ENCODE peak calls at places on chromosomes 5 and 9, in five cellular contexts. One of them, this sample, is unnamed.

GRCh38 chr5:37214550-37214949 is 34.6 kb downstream of the CPLANE1 start:
- DNase-seq in endodermal cell: no peak
- DNase-seq in esophagus squamous epithelium: no peak
- DNase-seq in iPS DF 6.9: no peak
- DNase-seq in tibial nerve: no peak
- DNase-seq in this sample: no peak

GRCh38 chr9:37903581-37903830 is 421 bp downstream of the SLC25A51 start:
- DNase-seq in iPS DF 6.9: no peak
- DNase-seq in esophagus squamous epithelium: no peak
- DNase-seq in endodermal cell: no peak
- DNase-seq in tibial nerve: no peak
- DNase-seq in this sample: no peak

GRCh38 chr9:110994771-110995241 is 43.5 kb downstream of the LPAR1 start:
- DNase-seq in iPS DF 6.9: no peak
- DNase-seq in tibial nerve: no peak
- DNase-seq in endodermal cell: no peak
- DNase-seq in esophagus squamous epithelium: no peak
- DNase-seq in this sample: no peak

GRCh38 chr9:77903666-77904248 is 127.9 kb downstream of the GNAQ start:
- DNase-seq in esophagus squamous epithelium: no peak
- DNase-seq in tibial nerve: no peak
- DNase-seq in iPS DF 6.9: no peak
- DNase-seq in endodermal cell: no peak
- DNase-seq in this sample: no peak

GRCh38 chr5:62112689-62113220 is 193.3 kb upstream of the KIF2A start:
- DNase-seq in iPS DF 6.9: no peak
- DNase-seq in endodermal cell: no peak
- DNase-seq in esophagus squamous epithelium: no peak
- DNase-seq in tibial nerve: no peak
- DNase-seq in this sample: no peak

GRCh38 chr9:7169717-7170348 is 412.1 kb downstream of the KDM4C start:
- DNase-seq in esophagus squamous epithelium: no peak
- DNase-seq in tibial nerve: no peak
- DNase-seq in iPS DF 6.9: no peak
- DNase-seq in endodermal cell: no peak
- DNase-seq in this sample: no peak

GRCh38 chr5:145660897-145661650 is 174.1 kb downstream of the PRELID2 start:
- DNase-seq in iPS DF 6.9: no peak
- DNase-seq in endodermal cell: no peak
- DNase-seq in esophagus squamous epithelium: no peak
- DNase-seq in tibial nerve: no peak
- DNase-seq in this sample: no peak

GRCh38 chr9:74953235-74953741 is 576 bp upstream of the C9orf40 start:
- DNase-seq in esophagus squamous epithelium: no peak
- DNase-seq in tibial nerve: no peak
- DNase-seq in iPS DF 6.9: no peak
- DNase-seq in endodermal cell: no peak
- DNase-seq in this sample: no peak

GRCh38 chr9:137396227-137396626 is 26.7 kb downstream of the EXD3 start:
- DNase-seq in esophagus squamous epithelium: no peak
- DNase-seq in iPS DF 6.9: no peak
- DNase-seq in endodermal cell: no peak
- DNase-seq in tibial nerve: no peak
- DNase-seq in this sample: no peak

GRCh38 chr5:150596826-150597225 is 43.6 kb upstream of the SYNPO start:
- DNase-seq in endodermal cell: no peak
- DNase-seq in esophagus squamous epithelium: no peak
- DNase-seq in iPS DF 6.9: no peak
- DNase-seq in tibial nerve: no peak
- DNase-seq in this sample: no peak
- H3K4me1 ChIP-seq in endodermal cell: peaks cover 11% of the 10 kb centered on the region
- H3K4me1 ChIP-seq in esophagus squamous epithelium: peaks cover 49% of the 10 kb centered on the region
- H3K4me1 ChIP-seq in iPS DF 6.9: no peaks in the 10 kb centered on the region
- H3K4me1 ChIP-seq in tibial nerve: peaks cover 56% of the 10 kb centered on the region
- H3K4me1 ChIP-seq in this sample: no peaks in the 10 kb centered on the region

GRCh38 chr9:106893088-106893487 is 30.1 kb downstream of the ZNF462 start:
- DNase-seq in endodermal cell: no peak
- DNase-seq in iPS DF 6.9: no peak
- DNase-seq in tibial nerve: no peak
- DNase-seq in esophagus squamous epithelium: no peak
- DNase-seq in this sample: no peak
- H3K4me3 ChIP-seq in endodermal cell: peak overlapping the region; percentile 13
- H3K4me3 ChIP-seq in iPS DF 6.9: no peak overlapping the region
- H3K4me3 ChIP-seq in tibial nerve: no peak overlapping the region
- H3K4me3 ChIP-seq in esophagus squamous epithelium: no peak overlapping the region
- H3K4me3 ChIP-seq in this sample: no peak overlapping the region

GRCh38 chr5:73344835-73345234 is 103.7 kb downstream of the FOXD1 start:
- DNase-seq in esophagus squamous epithelium: no peak
- DNase-seq in iPS DF 6.9: no peak
- DNase-seq in tibial nerve: no peak
- DNase-seq in endodermal cell: no peak
- DNase-seq in this sample: no peak
- H3K27ac ChIP-seq in esophagus squamous epithelium: no peak overlapping the region
- H3K27ac ChIP-seq in iPS DF 6.9: no peak overlapping the region
- H3K27ac ChIP-seq in tibial nerve: no peak overlapping the region
- H3K27ac ChIP-seq in endodermal cell: no peak overlapping the region
- H3K27ac ChIP-seq in this sample: no peak overlapping the region

DNA sequence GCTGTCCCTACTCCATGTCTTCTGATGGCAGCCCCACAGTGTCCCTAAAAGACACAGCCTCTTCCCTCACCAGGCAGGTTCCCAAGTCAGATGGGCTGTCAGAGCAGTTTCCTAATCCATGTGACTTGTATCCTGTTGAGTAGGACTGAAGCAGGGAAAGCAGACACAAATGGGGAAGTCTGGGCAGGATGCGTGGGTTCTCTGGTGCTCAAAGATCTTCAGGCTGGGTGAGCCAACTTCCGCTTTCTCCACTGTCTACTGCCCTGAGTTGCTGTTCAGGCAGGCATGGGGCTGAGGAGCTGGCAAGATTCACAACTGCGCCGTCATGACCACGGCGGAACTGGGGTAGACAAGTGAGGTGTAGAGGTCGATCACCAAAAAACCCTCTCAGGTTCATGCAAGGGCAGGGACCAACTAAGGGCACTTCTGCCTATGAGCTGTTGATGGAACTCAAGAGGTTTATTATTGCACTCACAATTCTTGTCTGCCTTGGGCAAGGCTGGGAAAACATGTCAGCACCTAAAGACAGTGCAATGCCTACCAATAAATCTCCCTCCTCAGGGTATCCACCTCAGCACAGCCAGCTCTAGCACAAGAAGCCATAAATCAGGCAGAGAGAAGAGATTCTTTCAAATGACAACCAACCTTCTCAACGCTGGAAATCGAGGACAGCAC is 83.4 kb downstream of the RAPGEF1 start:
- DNase-seq in iPS DF 6.9: no peak
- DNase-seq in endodermal cell: no peak
- DNase-seq in tibial nerve: peak; percentile 57
- DNase-seq in esophagus squamous epithelium: peak; percentile 62
- DNase-seq in this sample: peak; percentile 59
- H3K4me1 ChIP-seq in iPS DF 6.9: peaks cover 8% of the 10 kb centered on the region
- H3K4me1 ChIP-seq in endodermal cell: peaks cover 3% of the 10 kb centered on the region
- H3K4me1 ChIP-seq in tibial nerve: peaks cover 66% of the 10 kb centered on the region
- H3K4me1 ChIP-seq in esophagus squamous epithelium: peaks cover 42% of the 10 kb centered on the region
- H3K4me1 ChIP-seq in this sample: peaks cover 48% of the 10 kb centered on the region

GRCh38 chr5:76958976-76959767 is 6.3 kb downstream of the CRHBP start:
- DNase-seq in endodermal cell: no peak
- DNase-seq in tibial nerve: no peak
- DNase-seq in iPS DF 6.9: no peak
- DNase-seq in esophagus squamous epithelium: no peak
- DNase-seq in this sample: peak; percentile 22

GRCh38 chr5:76956033-76956432 is 3.2 kb downstream of the CRHBP start:
- DNase-seq in tibial nerve: no peak
- DNase-seq in iPS DF 6.9: no peak
- DNase-seq in esophagus squamous epithelium: no peak
- DNase-seq in endodermal cell: no peak
- DNase-seq in this sample: no peak

GRCh38 chr5:76952795-76953536 is at the start of gene CRHBP:
- DNase-seq in tibial nerve: no peak
- DNase-seq in esophagus squamous epithelium: no peak
- DNase-seq in iPS DF 6.9: no peak
- DNase-seq in endodermal cell: peak; percentile 79
- DNase-seq in this sample: no peak

GRCh38 chr5:76953551-76954382 is 922 bp downstream of the CRHBP start:
- DNase-seq in tibial nerve: no peak
- DNase-seq in endodermal cell: peak; percentile 79
- DNase-seq in esophagus squamous epithelium: no peak
- DNase-seq in iPS DF 6.9: no peak
- DNase-seq in this sample: peak; percentile 4

GRCh38 chr5:76954383-76954763 is 1.5 kb downstream of the CRHBP start:
- DNase-seq in iPS DF 6.9: no peak
- DNase-seq in endodermal cell: peak; percentile 53
- DNase-seq in esophagus squamous epithelium: no peak
- DNase-seq in tibial nerve: no peak
- DNase-seq in this sample: no peak
- H3K4me3 ChIP-seq in iPS DF 6.9: peak overlapping the region; percentile 44
- H3K4me3 ChIP-seq in endodermal cell: peak overlapping the region; percentile 71
- H3K4me3 ChIP-seq in esophagus squamous epithelium: peak overlapping the region; percentile 58
- H3K4me3 ChIP-seq in tibial nerve: peak overlapping the region; percentile 49
- H3K4me3 ChIP-seq in this sample: no peak overlapping the region

DNA sequence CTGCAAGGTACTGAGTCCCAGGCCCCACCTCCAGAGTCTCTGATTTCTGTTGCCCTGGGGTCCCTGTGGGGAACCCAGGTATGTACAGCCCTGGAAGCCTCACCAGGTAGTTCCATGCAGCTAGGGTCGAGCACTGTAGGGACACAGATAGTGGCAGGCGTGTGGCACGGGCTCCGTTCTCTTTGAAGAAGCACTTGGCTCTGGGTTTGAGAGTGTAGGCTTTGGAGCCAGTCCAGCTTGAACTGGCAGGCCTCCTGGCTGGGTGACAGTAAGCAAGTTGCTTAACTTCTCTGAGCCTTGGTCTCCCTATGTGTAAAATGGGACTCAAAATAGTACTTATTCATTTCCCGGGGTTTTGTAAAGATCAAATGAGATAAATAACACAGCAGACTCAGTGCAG is 5.6 kb downstream of the OLFM1 start:
- DNase-seq in iPS DF 6.9: no peak
- DNase-seq in endodermal cell: no peak
- DNase-seq in esophagus squamous epithelium: no peak
- DNase-seq in tibial nerve: no peak
- DNase-seq in this sample: no peak
- H3K27ac ChIP-seq in iPS DF 6.9: no peak overlapping the region
- H3K27ac ChIP-seq in endodermal cell: no peak overlapping the region
- H3K27ac ChIP-seq in esophagus squamous epithelium: no peak overlapping the region
- H3K27ac ChIP-seq in tibial nerve: no peak overlapping the region
- H3K27ac ChIP-seq in this sample: no peak overlapping the region

GRCh38 chr9:121349009-121349408 is 21.0 kb downstream of the STOM start:
- DNase-seq in tibial nerve: no peak
- DNase-seq in endodermal cell: no peak
- DNase-seq in iPS DF 6.9: no peak
- DNase-seq in esophagus squamous epithelium: no peak
- DNase-seq in this sample: no peak
- H3K4me1 ChIP-seq in tibial nerve: peaks cover 72% of the 10 kb centered on the region
- H3K4me1 ChIP-seq in endodermal cell: peaks cover 10% of the 10 kb centered on the region
- H3K4me1 ChIP-seq in iPS DF 6.9: peaks cover 2% of the 10 kb centered on the region
- H3K4me1 ChIP-seq in esophagus squamous epithelium: peaks cover 55% of the 10 kb centered on the region
- H3K4me1 ChIP-seq in this sample: peaks cover 2% of the 10 kb centered on the region

GRCh38 chr5:88660947-88661869 is 221.8 kb downstream of the MEF2C start:
- DNase-seq in tibial nerve: no peak
- DNase-seq in iPS DF 6.9: no peak
- DNase-seq in esophagus squamous epithelium: no peak
- DNase-seq in endodermal cell: peak; percentile 99
- DNase-seq in this sample: no peak
- H3K4me3 ChIP-seq in tibial nerve: peak overlapping the region; percentile 53
- H3K4me3 ChIP-seq in iPS DF 6.9: peak overlapping the region; percentile 38
- H3K4me3 ChIP-seq in esophagus squamous epithelium: peak overlapping the region; percentile 62
- H3K4me3 ChIP-seq in endodermal cell: peak overlapping the region; percentile 71
- H3K4me3 ChIP-seq in this sample: peak overlapping the region; percentile 28

GRCh38 chr9:92385953-92386352 is 18.4 kb downstream of the OGN start:
- DNase-seq in tibial nerve: no peak
- DNase-seq in esophagus squamous epithelium: no peak
- DNase-seq in endodermal cell: no peak
- DNase-seq in iPS DF 6.9: no peak
- DNase-seq in this sample: no peak

GRCh38 chr9:92385474-92385873 is 18.9 kb downstream of the OGN start:
- DNase-seq in tibial nerve: no peak
- DNase-seq in esophagus squamous epithelium: no peak
- DNase-seq in endodermal cell: no peak
- DNase-seq in iPS DF 6.9: no peak
- DNase-seq in this sample: no peak

GRCh38 chr9:92381780-92382179 is 22.6 kb downstream of the OGN start:
- DNase-seq in tibial nerve: no peak
- DNase-seq in esophagus squamous epithelium: no peak
- DNase-seq in endodermal cell: no peak
- DNase-seq in iPS DF 6.9: no peak
- DNase-seq in this sample: no peak

GRCh38 chr9:92384373-92384772 is 20.0 kb downstream of the OGN start:
- DNase-seq in tibial nerve: no peak
- DNase-seq in iPS DF 6.9: no peak
- DNase-seq in esophagus squamous epithelium: no peak
- DNase-seq in endodermal cell: no peak
- DNase-seq in this sample: no peak

GRCh38 chr9:92385001-92385400 is 19.4 kb downstream of the OGN start:
- DNase-seq in esophagus squamous epithelium: no peak
- DNase-seq in iPS DF 6.9: no peak
- DNase-seq in tibial nerve: no peak
- DNase-seq in endodermal cell: no peak
- DNase-seq in this sample: no peak
- H3K27ac ChIP-seq in esophagus squamous epithelium: no peak overlapping the region
- H3K27ac ChIP-seq in iPS DF 6.9: no peak overlapping the region
- H3K27ac ChIP-seq in tibial nerve: no peak overlapping the region
- H3K27ac ChIP-seq in endodermal cell: no peak overlapping the region
- H3K27ac ChIP-seq in this sample: no peak overlapping the region

This sample was measured in CD4-positive, CD25-positive, alpha-beta regulatory T cell.